ENCODE peak calls at places on chromosomes 11 and 22, in eight cellular contexts. One of them, this sample, is unnamed.

GRCh38 chr22:38481162-38481870 is 13.4 kb downstream of the KDELR3 start:
- DNase-seq in PC-3: no peak
- DNase-seq in stimulated activated CD8-positive, alpha-beta memory T cell treated with anti-CD3 and anti-CD28 coated beads, Interleukin-15, amount 100 ng/mL, for 4 hours: no peak
- DNase-seq in omental fat pad: no peak
- DNase-seq in NCI-H1930: no peak
- DNase-seq in A549: no peak
- DNase-seq in epithelial cell of esophagus: no peak
- DNase-seq in left cardiac atrium: no peak
- DNase-seq in this sample: no peak

GRCh38 chr11:105577645-105578044 is 32.2 kb upstream of the GRIA4 start:
- DNase-seq in PC-3: peak
- DNase-seq in stimulated activated CD8-positive, alpha-beta memory T cell treated with anti-CD3 and anti-CD28 coated beads, Interleukin-15, amount 100 ng/mL, for 4 hours: no peak
- DNase-seq in omental fat pad: no peak
- DNase-seq in NCI-H1930: no peak
- DNase-seq in A549: no peak
- DNase-seq in epithelial cell of esophagus: peak
- DNase-seq in left cardiac atrium: no peak
- DNase-seq in this sample: no peak

GRCh38 chr22:21865041-21865440 is 2.4 kb downstream of the MAPK1 start:
- DNase-seq in PC-3: peak
- DNase-seq in stimulated activated CD8-positive, alpha-beta memory T cell treated with anti-CD3 and anti-CD28 coated beads, Interleukin-15, amount 100 ng/mL, for 4 hours: no peak
- DNase-seq in omental fat pad: peak
- DNase-seq in NCI-H1930: no peak
- DNase-seq in A549: no peak
- DNase-seq in epithelial cell of esophagus: peak
- DNase-seq in left cardiac atrium: peak
- DNase-seq in this sample: no peak

GRCh38 chr11:45382133-45382878 is 96.2 kb upstream of the SYT13 start:
- DNase-seq in PC-3: no peak
- DNase-seq in stimulated activated CD8-positive, alpha-beta memory T cell treated with anti-CD3 and anti-CD28 coated beads, Interleukin-15, amount 100 ng/mL, for 4 hours: no peak
- DNase-seq in omental fat pad: no peak
- DNase-seq in NCI-H1930: no peak
- DNase-seq in A549: no peak
- DNase-seq in epithelial cell of esophagus: no peak
- DNase-seq in left cardiac atrium: no peak
- DNase-seq in this sample: no peak

GRCh38 chr11:120209750-120210650 is 832 bp upstream of the OAF start:
- DNase-seq in PC-3: no peak
- DNase-seq in stimulated activated CD8-positive, alpha-beta memory T cell treated with anti-CD3 and anti-CD28 coated beads, Interleukin-15, amount 100 ng/mL, for 4 hours: no peak
- DNase-seq in omental fat pad: no peak
- DNase-seq in NCI-H1930: no peak
- DNase-seq in A549: no peak
- DNase-seq in epithelial cell of esophagus: no peak
- DNase-seq in left cardiac atrium: no peak
- DNase-seq in this sample: no peak

GRCh38 chr11:130431337-130431773 is 2.9 kb upstream of the ADAMTS8 start:
- DNase-seq in PC-3: peak
- DNase-seq in stimulated activated CD8-positive, alpha-beta memory T cell treated with anti-CD3 and anti-CD28 coated beads, Interleukin-15, amount 100 ng/mL, for 4 hours: peak
- DNase-seq in omental fat pad: peak
- DNase-seq in NCI-H1930: peak
- DNase-seq in A549: peak
- DNase-seq in epithelial cell of esophagus: peak
- DNase-seq in left cardiac atrium: peak
- DNase-seq in this sample: peak

GRCh38 chr11:64747961-64748715 is 4.2 kb upstream of the RASGRP2 start:
- DNase-seq in PC-3: no peak
- DNase-seq in stimulated activated CD8-positive, alpha-beta memory T cell treated with anti-CD3 and anti-CD28 coated beads, Interleukin-15, amount 100 ng/mL, for 4 hours: no peak
- DNase-seq in omental fat pad: no peak
- DNase-seq in NCI-H1930: no peak
- DNase-seq in A549: no peak
- DNase-seq in epithelial cell of esophagus: peak
- DNase-seq in left cardiac atrium: no peak
- DNase-seq in this sample: no peak

GRCh38 chr11:8192016-8192895 is 23.4 kb upstream of the RIC3 start:
- DNase-seq in PC-3: peak
- DNase-seq in stimulated activated CD8-positive, alpha-beta memory T cell treated with anti-CD3 and anti-CD28 coated beads, Interleukin-15, amount 100 ng/mL, for 4 hours: no peak
- DNase-seq in omental fat pad: no peak
- DNase-seq in NCI-H1930: peak
- DNase-seq in A549: peak
- DNase-seq in epithelial cell of esophagus: peak
- DNase-seq in left cardiac atrium: peak
- DNase-seq in this sample: peak

GRCh38 chr11:64331569-64332371 is 8.2 kb upstream of the CCDC88B start:
- DNase-seq in PC-3: peak
- DNase-seq in stimulated activated CD8-positive, alpha-beta memory T cell treated with anti-CD3 and anti-CD28 coated beads, Interleukin-15, amount 100 ng/mL, for 4 hours: peak
- DNase-seq in omental fat pad: peak
- DNase-seq in NCI-H1930: no peak
- DNase-seq in A549: peak
- DNase-seq in epithelial cell of esophagus: peak
- DNase-seq in left cardiac atrium: peak
- DNase-seq in this sample: peak

GRCh38 chr11:98568011-98568410 is 452.7 kb upstream of the CNTN5 start:
- DNase-seq in PC-3: no peak
- DNase-seq in stimulated activated CD8-positive, alpha-beta memory T cell treated with anti-CD3 and anti-CD28 coated beads, Interleukin-15, amount 100 ng/mL, for 4 hours: no peak
- DNase-seq in omental fat pad: no peak
- DNase-seq in NCI-H1930: no peak
- DNase-seq in A549: no peak
- DNase-seq in epithelial cell of esophagus: peak
- DNase-seq in left cardiac atrium: no peak
- DNase-seq in this sample: no peak

GRCh38 chr11:67541198-67541597 is 18.0 kb upstream of the CABP2 start:
- DNase-seq in PC-3: no peak
- DNase-seq in stimulated activated CD8-positive, alpha-beta memory T cell treated with anti-CD3 and anti-CD28 coated beads, Interleukin-15, amount 100 ng/mL, for 4 hours: no peak
- DNase-seq in omental fat pad: no peak
- DNase-seq in NCI-H1930: no peak
- DNase-seq in A549: no peak
- DNase-seq in epithelial cell of esophagus: no peak
- DNase-seq in left cardiac atrium: no peak
- DNase-seq in this sample: peak

GRCh38 chr11:75203138-75203537 is 37.4 kb upstream of the TPBGL start:
- DNase-seq in PC-3: no peak
- DNase-seq in stimulated activated CD8-positive, alpha-beta memory T cell treated with anti-CD3 and anti-CD28 coated beads, Interleukin-15, amount 100 ng/mL, for 4 hours: no peak
- DNase-seq in omental fat pad: no peak
- DNase-seq in NCI-H1930: no peak
- DNase-seq in A549: no peak
- DNase-seq in epithelial cell of esophagus: no peak
- DNase-seq in left cardiac atrium: no peak
- DNase-seq in this sample: no peak

GRCh38 chr11:33773399-33774355 is 643 bp downstream of the FBXO3 start:
- DNase-seq in PC-3: no peak
- DNase-seq in stimulated activated CD8-positive, alpha-beta memory T cell treated with anti-CD3 and anti-CD28 coated beads, Interleukin-15, amount 100 ng/mL, for 4 hours: no peak
- DNase-seq in omental fat pad: no peak
- DNase-seq in NCI-H1930: peak
- DNase-seq in A549: no peak
- DNase-seq in epithelial cell of esophagus: peak
- DNase-seq in left cardiac atrium: peak
- DNase-seq in this sample: peak